ENCODE peak calls at places on chromosomes 11 and 22, in six cellular contexts. One of them, this sample, is unnamed.

GRCh38 chr11:117387992-117388765 is 60.5 kb downstream of the CEP164 start:
- ATAC-seq in heart left ventricle: no peak
- ATAC-seq in pancreas: no peak
- ATAC-seq in Right ventricle myocardium inferior: no peak
- ATAC-seq in left ventricle myocardium superior: no peak
- ATAC-seq in right cardiac atrium: no peak
- ATAC-seq in this sample: no peak

GRCh38 chr11:115193931-115194797 is 310.1 kb downstream of the CADM1 start:
- ATAC-seq in heart left ventricle: peak
- ATAC-seq in pancreas: no peak
- ATAC-seq in Right ventricle myocardium inferior: no peak
- ATAC-seq in left ventricle myocardium superior: peak
- ATAC-seq in right cardiac atrium: no peak
- ATAC-seq in this sample: no peak

GRCh38 chr22:22433770-22434169 is 74.8 kb downstream of the ZNF280B start:
- ATAC-seq in heart left ventricle: no peak
- ATAC-seq in pancreas: no peak
- ATAC-seq in Right ventricle myocardium inferior: no peak
- ATAC-seq in left ventricle myocardium superior: no peak
- ATAC-seq in right cardiac atrium: no peak
- ATAC-seq in this sample: no peak

GRCh38 chr11:28476053-28476452 is 367.9 kb downstream of the METTL15 start:
- ATAC-seq in heart left ventricle: peak
- ATAC-seq in pancreas: no peak
- ATAC-seq in Right ventricle myocardium inferior: peak
- ATAC-seq in left ventricle myocardium superior: peak
- ATAC-seq in right cardiac atrium: peak
- ATAC-seq in this sample: no peak

GRCh38 chr22:42932197-42932519 is 75.1 kb upstream of the ARFGAP3 start:
- ATAC-seq in heart left ventricle: no peak
- ATAC-seq in pancreas: no peak
- ATAC-seq in Right ventricle myocardium inferior: no peak
- ATAC-seq in left ventricle myocardium superior: no peak
- ATAC-seq in right cardiac atrium: no peak
- ATAC-seq in this sample: no peak

GRCh38 chr22:22712666-22713365 is 68.4 kb downstream of the GGTLC2 start:
- ATAC-seq in heart left ventricle: no peak
- ATAC-seq in pancreas: no peak
- ATAC-seq in Right ventricle myocardium inferior: no peak
- ATAC-seq in left ventricle myocardium superior: no peak
- ATAC-seq in right cardiac atrium: no peak
- ATAC-seq in this sample: no peak

GRCh38 chr11:86174101-86175046 is 70.2 kb upstream of the EED start:
- ATAC-seq in heart left ventricle: peak
- ATAC-seq in pancreas: peak
- ATAC-seq in Right ventricle myocardium inferior: peak
- ATAC-seq in left ventricle myocardium superior: peak
- ATAC-seq in right cardiac atrium: peak
- ATAC-seq in this sample: peak

GRCh38 chr22:36612458-36612857 is 83.5 kb upstream of the EIF3D start:
- ATAC-seq in heart left ventricle: no peak
- ATAC-seq in pancreas: peak
- ATAC-seq in Right ventricle myocardium inferior: no peak
- ATAC-seq in left ventricle myocardium superior: no peak
- ATAC-seq in right cardiac atrium: no peak
- ATAC-seq in this sample: no peak

GRCh38 chr11:126419801-126420729 is 64.6 kb downstream of the ST3GAL4 start:
- ATAC-seq in heart left ventricle: no peak
- ATAC-seq in pancreas: no peak
- ATAC-seq in Right ventricle myocardium inferior: no peak
- ATAC-seq in left ventricle myocardium superior: no peak
- ATAC-seq in right cardiac atrium: no peak
- ATAC-seq in this sample: no peak

GRCh38 chr11:118615282-118615979 is 8.0 kb downstream of the PHLDB1 start:
- ATAC-seq in heart left ventricle: no peak
- ATAC-seq in pancreas: no peak
- ATAC-seq in Right ventricle myocardium inferior: no peak
- ATAC-seq in left ventricle myocardium superior: no peak
- ATAC-seq in right cardiac atrium: no peak
- ATAC-seq in this sample: no peak

GRCh38 chr11:59550842-59551650 is 39.7 kb downstream of the OR4D9 start:
- ATAC-seq in heart left ventricle: peak
- ATAC-seq in pancreas: peak
- ATAC-seq in Right ventricle myocardium inferior: peak
- ATAC-seq in left ventricle myocardium superior: peak
- ATAC-seq in right cardiac atrium: peak
- ATAC-seq in this sample: peak

GRCh38 chr11:3056296-3057068 is 741 bp downstream of the CARS1 start:
- ATAC-seq in heart left ventricle: no peak
- ATAC-seq in pancreas: peak
- ATAC-seq in Right ventricle myocardium inferior: no peak
- ATAC-seq in left ventricle myocardium superior: no peak
- ATAC-seq in right cardiac atrium: no peak
- ATAC-seq in this sample: peak

GRCh38 chr11:94910281-94910680 is 63.1 kb downstream of the CWC15 start:
- ATAC-seq in heart left ventricle: no peak
- ATAC-seq in pancreas: no peak
- ATAC-seq in Right ventricle myocardium inferior: no peak
- ATAC-seq in left ventricle myocardium superior: no peak
- ATAC-seq in right cardiac atrium: no peak
- ATAC-seq in this sample: no peak

This sample was measured in esophagus mucosa.